ENCODE peak calls at places on chromosomes 12 and 14, in eight cellular contexts. C is HFFc6; V is NCI-H524; L is brain pericyte; N is HL-60; Z is stimulated activated CD4-positive, alpha-beta T cell treated with anti-CD3 and anti-CD28 coated beads, Interleukin-1b, Interleukin-23, amount 100 ng/mL, for 1 hour; M is choroid plexus epithelial cell; H is HT-29. S is an unnamed sample.
A peak's percentile ranks its signal among the peaks of the same experiment; 100 is the strongest.

GRCh38 chr12:50326636-50327284 is 43.4 kb upstream of the LIMA1 start:
- DNase-seq in C (peak; percentile 19), V (no peak), L (no peak), N (no peak), Z (no peak), M (peak; percentile 77), H (peak; percentile 72), S (no peak)

GRCh38 chr12:61750604-61751003 is 509.6 kb upstream of the USP15 start:
- DNase-seq in C (no peak), V (no peak), L (no peak), N (no peak), Z (no peak), M (peak; percentile 8), H (no peak), S (no peak)

GRCh38 chr12:17148706-17149105 is 542.7 kb upstream of the LMO3 start:
- DNase-seq in C (no peak), V (no peak), L (no peak), N (no peak), Z (no peak), M (no peak), H (no peak), S (no peak)

GRCh38 chr14:105836730-105837129 is 310.3 kb downstream of the TMEM121 start:
- DNase-seq in C (no peak), V (no peak), L (no peak), N (no peak), Z (no peak), M (no peak), H (no peak), S (no peak)

GRCh38 chr12:59149995-59150642 is 229.8 kb upstream of the LRIG3 start:
- DNase-seq in C (peak; percentile 85), V (peak; percentile 57), L (peak; percentile 40), N (peak; percentile 52), Z (no peak), M (peak; percentile 93), H (peak; percentile 82), S (peak; percentile 70)

GRCh38 chr12:20653871-20654270 is 41.3 kb upstream of the SLCO1C1 start:
- DNase-seq in C (no peak), V (no peak), L (no peak), N (no peak), Z (no peak), M (no peak), H (no peak), S (no peak)

GRCh38 chr12:56190695-56191155 is 1.4 kb upstream of the SMARCC2 start:
- DNase-seq in C (no peak), V (no peak), L (no peak), N (no peak), Z (no peak), M (no peak), H (peak; percentile 39), S (no peak)

GRCh38 chr14:98847520-98848468 is 424.2 kb downstream of the BCL11B start:
- DNase-seq in C (no peak), V (no peak), L (no peak), N (no peak), Z (no peak), M (no peak), H (no peak), S (no peak)

GRCh38 chr12:29517265-29517664 is 19.8 kb upstream of the OVCH1 start:
- DNase-seq in C (no peak), V (no peak), L (no peak), N (peak; percentile 72), Z (no peak), M (no peak), H (peak; percentile 66), S (no peak)

GRCh38 chr12:76307083-76307482 is 41.1 kb downstream of the BBS10 start:
- DNase-seq in C (no peak), V (no peak), L (no peak), N (no peak), Z (no peak), M (no peak), H (no peak), S (no peak)

GRCh38 chr14:106652494-106652893 is 1126.1 kb downstream of the TMEM121 start:
- DNase-seq in C (no peak), V (no peak), L (no peak), N (no peak), Z (no peak), M (no peak), H (no peak), S (no peak)

GRCh38 chr12:90679674-90680073 is 275.3 kb downstream of the CCER1 start:
- DNase-seq in C (no peak), V (no peak), L (no peak), N (no peak), Z (no peak), M (no peak), H (peak; percentile 13), S (no peak)

GRCh38 chr14:85024931-85025330 is 505.0 kb upstream of the FLRT2 start:
- DNase-seq in C (no peak), V (no peak), L (no peak), N (no peak), Z (no peak), M (peak; percentile 9), H (no peak), S (no peak)

GRCh38 chr12:100442403-100442802 is 31.3 kb upstream of the NR1H4 start:
- DNase-seq in C (no peak), V (no peak), L (no peak), N (no peak), Z (no peak), M (peak; percentile 31), H (no peak), S (no peak)

GRCh38 chr14:68794130-68794855 is 1.4 kb upstream of the ZFP36L1 start:
- DNase-seq in C (peak; percentile 95), V (peak; percentile 24), L (no peak), N (peak; percentile 3), Z (no peak), M (peak; percentile 96), H (peak; percentile 46), S (peak; percentile 33)

GRCh38 chr14:104820669-104821228 is 19.8 kb downstream of the ZBTB42 start:
- DNase-seq in C (peak; percentile 60), V (peak; percentile 46), L (no peak), N (no peak), Z (no peak), M (peak; percentile 83), H (peak; percentile 70), S (no peak)

GRCh38 chr14:101463566-101464171 is 97.6 kb upstream of the DIO3 start:
- DNase-seq in C (no peak), V (no peak), L (no peak), N (no peak), Z (no peak), M (no peak), H (no peak), S (no peak)

GRCh38 chr14:96417254-96417653 is 25.3 kb downstream of the AK7 start:
- DNase-seq in C (no peak), V (no peak), L (no peak), N (no peak), Z (no peak), M (no peak), H (no peak), S (no peak)

GRCh38 chr14:62692490-62693106 is 352.7 kb downstream of the KCNH5 start:
- DNase-seq in C (no peak), V (no peak), L (no peak), N (no peak), Z (no peak), M (peak; percentile 49), H (peak; percentile 21), S (no peak)

GRCh38 chr12:12432373-12432772 is 75.5 kb downstream of the BORCS5 start:
- DNase-seq in C (peak; percentile 79), V (no peak), L (peak; percentile 43), N (no peak), Z (no peak), M (peak; percentile 92), H (peak; percentile 43), S (no peak)

GRCh38 chr14:90795744-90796143 is 20.5 kb downstream of the TTC7B start:
- DNase-seq in C (peak; percentile 84), V (no peak), L (no peak), N (no peak), Z (no peak), M (peak; percentile 84), H (no peak), S (no peak)

GRCh38 chr12:110906985-110907384 is 13.4 kb downstream of the MYL2 start:
- DNase-seq in C (no peak), V (no peak), L (no peak), N (no peak), Z (no peak), M (peak; percentile 24), H (no peak), S (no peak)

GRCh38 chr12:47267571-47267970 is 187.8 kb upstream of the AMIGO2 start:
- DNase-seq in C (peak; percentile 25), V (no peak), L (no peak), N (no peak), Z (no peak), M (no peak), H (no peak), S (no peak)

GRCh38 chr14:24334431-24335271 is at the start of gene ADCY4:
- DNase-seq in C (no peak), V (no peak), L (no peak), N (peak; percentile 2), Z (no peak), M (no peak), H (no peak), S (no peak)

GRCh38 chr12:11834925-11835324 is 185.5 kb downstream of the ETV6 start:
- DNase-seq in C (no peak), V (no peak), L (no peak), N (no peak), Z (no peak), M (no peak), H (no peak), S (no peak)

GRCh38 chr14:59305836-59306555 is 117.5 kb downstream of the DAAM1 start:
- DNase-seq in C (peak; percentile 72), V (no peak), L (no peak), N (no peak), Z (no peak), M (peak; percentile 70), H (no peak), S (no peak)

GRCh38 chr12:20963762-20964161 is 153.3 kb downstream of the SLCO1B3 start:
- DNase-seq in C (no peak), V (no peak), L (no peak), N (no peak), Z (no peak), M (no peak), H (peak; percentile 14), S (no peak)

S was measured in AML-193.